ENCODE peak calls at places on chromosomes 3 and 15, in eight cellular contexts. One of them, this sample, is unnamed.

GRCh38 chr15:76866008-76866407 is 39.1 kb downstream of the SCAPER start:
- DNase-seq in neural progenitor cell: no peak
- DNase-seq in psoas muscle: peak; percentile 27
- DNase-seq in SK-N-MC: no peak
- DNase-seq in endodermal cell: no peak
- DNase-seq in tibial artery: no peak
- DNase-seq in HCT116: no peak
- DNase-seq in CD8-positive, alpha-beta T cell: no peak
- DNase-seq in this sample: peak; percentile 2

GRCh38 chr15:96181873-96182301 is 148.6 kb upstream of the NR2F2 start:
- DNase-seq in neural progenitor cell: no peak
- DNase-seq in psoas muscle: peak; percentile 67
- DNase-seq in SK-N-MC: no peak
- DNase-seq in endodermal cell: no peak
- DNase-seq in tibial artery: peak; percentile 66
- DNase-seq in HCT116: no peak
- DNase-seq in CD8-positive, alpha-beta T cell: no peak
- DNase-seq in this sample: peak; percentile 79

GRCh38 chr3:140276698-140277097 is 341.7 kb downstream of the CLSTN2 start:
- DNase-seq in neural progenitor cell: peak; percentile 60
- DNase-seq in psoas muscle: no peak
- DNase-seq in SK-N-MC: no peak
- DNase-seq in endodermal cell: peak; percentile 78
- DNase-seq in tibial artery: no peak
- DNase-seq in HCT116: peak; percentile 12
- DNase-seq in CD8-positive, alpha-beta T cell: no peak
- DNase-seq in this sample: peak; percentile 20

GRCh38 chr3:171346582-171346981 is 113.6 kb downstream of the TNIK start:
- DNase-seq in neural progenitor cell: no peak
- DNase-seq in psoas muscle: no peak
- DNase-seq in SK-N-MC: no peak
- DNase-seq in endodermal cell: no peak
- DNase-seq in tibial artery: no peak
- DNase-seq in HCT116: no peak
- DNase-seq in CD8-positive, alpha-beta T cell: no peak
- DNase-seq in this sample: no peak

GRCh38 chr15:75425966-75426500 is 25.5 kb downstream of the SIN3A start:
- DNase-seq in neural progenitor cell: no peak
- DNase-seq in psoas muscle: no peak
- DNase-seq in SK-N-MC: no peak
- DNase-seq in endodermal cell: no peak
- DNase-seq in tibial artery: no peak
- DNase-seq in HCT116: no peak
- DNase-seq in CD8-positive, alpha-beta T cell: no peak
- DNase-seq in this sample: no peak

GRCh38 chr3:182651461-182651860 is 141.8 kb upstream of the ATP11B start:
- DNase-seq in neural progenitor cell: no peak
- DNase-seq in psoas muscle: no peak
- DNase-seq in SK-N-MC: no peak
- DNase-seq in endodermal cell: no peak
- DNase-seq in tibial artery: no peak
- DNase-seq in HCT116: no peak
- DNase-seq in CD8-positive, alpha-beta T cell: no peak
- DNase-seq in this sample: no peak

GRCh38 chr15:37099321-37100108 is 834 bp downstream of the MEIS2 start:
- DNase-seq in neural progenitor cell: peak; percentile 40
- DNase-seq in psoas muscle: peak; percentile 56
- DNase-seq in SK-N-MC: no peak
- DNase-seq in endodermal cell: no peak
- DNase-seq in tibial artery: no peak
- DNase-seq in HCT116: peak; percentile 16
- DNase-seq in CD8-positive, alpha-beta T cell: no peak
- DNase-seq in this sample: peak; percentile 41

GRCh38 chr3:193040836-193041672 is 123.4 kb upstream of the MB21D2 start:
- DNase-seq in neural progenitor cell: peak; percentile 68
- DNase-seq in psoas muscle: no peak
- DNase-seq in SK-N-MC: no peak
- DNase-seq in endodermal cell: no peak
- DNase-seq in tibial artery: no peak
- DNase-seq in HCT116: peak; percentile 50
- DNase-seq in CD8-positive, alpha-beta T cell: no peak
- DNase-seq in this sample: peak; percentile 56

GRCh38 chr15:67198157-67198754 is 56.2 kb downstream of the AAGAB start:
- DNase-seq in neural progenitor cell: no peak
- DNase-seq in psoas muscle: no peak
- DNase-seq in SK-N-MC: no peak
- DNase-seq in endodermal cell: no peak
- DNase-seq in tibial artery: no peak
- DNase-seq in HCT116: no peak
- DNase-seq in CD8-positive, alpha-beta T cell: no peak
- DNase-seq in this sample: no peak
- H3K27ac ChIP-seq in neural progenitor cell: no peak overlapping the region
- H3K27ac ChIP-seq in psoas muscle: peak overlapping the region; percentile 90
- H3K27ac ChIP-seq in SK-N-MC: no peak overlapping the region
- H3K27ac ChIP-seq in endodermal cell: no peak overlapping the region
- H3K27ac ChIP-seq in tibial artery: no peak overlapping the region
- H3K27ac ChIP-seq in HCT116: no peak overlapping the region
- H3K27ac ChIP-seq in CD8-positive, alpha-beta T cell: no peak overlapping the region
- H3K27ac ChIP-seq in this sample: no peak overlapping the region

GRCh38 chr3:10396083-10396482 is 75.2 kb upstream of the SEC13 start:
- DNase-seq in neural progenitor cell: no peak
- DNase-seq in psoas muscle: no peak
- DNase-seq in SK-N-MC: no peak
- DNase-seq in endodermal cell: no peak
- DNase-seq in tibial artery: no peak
- DNase-seq in HCT116: no peak
- DNase-seq in CD8-positive, alpha-beta T cell: no peak
- DNase-seq in this sample: no peak

GRCh38 chr3:10394491-10395025 is 73.6 kb upstream of the SEC13 start:
- DNase-seq in neural progenitor cell: no peak
- DNase-seq in psoas muscle: no peak
- DNase-seq in SK-N-MC: no peak
- DNase-seq in endodermal cell: no peak
- DNase-seq in tibial artery: no peak
- DNase-seq in HCT116: no peak
- DNase-seq in CD8-positive, alpha-beta T cell: no peak
- DNase-seq in this sample: no peak

GRCh38 chr3:10395196-10395595 is 74.3 kb upstream of the SEC13 start:
- DNase-seq in neural progenitor cell: no peak
- DNase-seq in psoas muscle: no peak
- DNase-seq in SK-N-MC: no peak
- DNase-seq in endodermal cell: no peak
- DNase-seq in tibial artery: no peak
- DNase-seq in HCT116: no peak
- DNase-seq in CD8-positive, alpha-beta T cell: no peak
- DNase-seq in this sample: no peak

GRCh38 chr3:10396931-10397330 is 76.0 kb upstream of the SEC13 start:
- DNase-seq in neural progenitor cell: no peak
- DNase-seq in psoas muscle: no peak
- DNase-seq in SK-N-MC: no peak
- DNase-seq in endodermal cell: no peak
- DNase-seq in tibial artery: no peak
- DNase-seq in HCT116: no peak
- DNase-seq in CD8-positive, alpha-beta T cell: no peak
- DNase-seq in this sample: no peak

DNA sequence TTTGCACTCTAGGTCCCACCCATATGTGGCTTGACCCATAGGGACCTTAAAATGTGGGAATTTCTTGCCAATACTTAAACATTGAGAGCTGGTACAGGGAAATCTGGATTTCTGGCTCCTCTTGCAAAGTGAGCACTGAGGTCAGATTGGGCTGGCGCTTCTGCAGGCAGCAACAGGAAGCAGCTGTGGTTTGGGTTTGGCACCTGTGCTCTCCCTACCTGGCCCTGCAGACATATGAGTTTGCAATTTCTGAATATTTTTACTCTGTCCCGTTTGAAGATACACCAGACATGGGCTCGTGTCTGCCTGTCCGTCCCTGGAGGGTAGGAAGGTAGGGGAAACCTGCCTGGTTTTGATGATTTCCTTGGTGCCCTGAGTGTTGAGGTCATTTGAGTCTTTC is 74.8 kb upstream of the SEC13 start:
- DNase-seq in neural progenitor cell: no peak
- DNase-seq in psoas muscle: no peak
- DNase-seq in SK-N-MC: no peak
- DNase-seq in endodermal cell: no peak
- DNase-seq in tibial artery: no peak
- DNase-seq in HCT116: no peak
- DNase-seq in CD8-positive, alpha-beta T cell: peak; percentile 47
- DNase-seq in this sample: peak; percentile 35
- H3K27ac ChIP-seq in neural progenitor cell: no peak overlapping the region
- H3K27ac ChIP-seq in psoas muscle: no peak overlapping the region
- H3K27ac ChIP-seq in SK-N-MC: no peak overlapping the region
- H3K27ac ChIP-seq in endodermal cell: no peak overlapping the region
- H3K27ac ChIP-seq in tibial artery: no peak overlapping the region
- H3K27ac ChIP-seq in HCT116: no peak overlapping the region
- H3K27ac ChIP-seq in CD8-positive, alpha-beta T cell: no peak overlapping the region
- H3K27ac ChIP-seq in this sample: no peak overlapping the region

DNA sequence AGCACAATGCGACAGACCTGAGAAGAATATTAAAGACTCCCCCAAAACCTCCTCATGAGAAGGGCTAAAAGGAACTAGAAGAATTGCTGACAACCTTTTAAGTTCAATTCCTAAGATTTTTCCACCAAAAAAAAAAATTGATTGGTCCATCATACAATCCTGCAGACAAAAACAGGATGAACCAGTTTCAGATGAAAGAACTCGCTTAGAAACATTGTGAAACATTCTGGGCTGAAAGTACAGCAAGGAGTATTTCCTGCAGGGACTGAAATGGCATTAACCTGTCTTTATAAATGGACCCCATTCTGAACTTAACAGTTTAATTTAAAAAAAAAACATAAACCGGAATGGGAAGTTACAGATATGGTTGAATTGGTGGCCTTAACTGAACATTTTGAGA is 96.0 kb upstream of the FAM174B start:
- DNase-seq in neural progenitor cell: no peak
- DNase-seq in psoas muscle: no peak
- DNase-seq in SK-N-MC: no peak
- DNase-seq in endodermal cell: no peak
- DNase-seq in tibial artery: no peak
- DNase-seq in HCT116: no peak
- DNase-seq in CD8-positive, alpha-beta T cell: no peak
- DNase-seq in this sample: peak; percentile 48
- H3K27ac ChIP-seq in neural progenitor cell: no peak overlapping the region
- H3K27ac ChIP-seq in psoas muscle: no peak overlapping the region
- H3K27ac ChIP-seq in SK-N-MC: no peak overlapping the region
- H3K27ac ChIP-seq in endodermal cell: no peak overlapping the region
- H3K27ac ChIP-seq in tibial artery: no peak overlapping the region
- H3K27ac ChIP-seq in HCT116: no peak overlapping the region
- H3K27ac ChIP-seq in CD8-positive, alpha-beta T cell: no peak overlapping the region
- H3K27ac ChIP-seq in this sample: no peak overlapping the region

GRCh38 chr15:68209735-68210408 is 4.7 kb upstream of the CALML4 start:
- DNase-seq in neural progenitor cell: no peak
- DNase-seq in psoas muscle: no peak
- DNase-seq in SK-N-MC: no peak
- DNase-seq in endodermal cell: peak; percentile 36
- DNase-seq in tibial artery: peak; percentile 17
- DNase-seq in HCT116: no peak
- DNase-seq in CD8-positive, alpha-beta T cell: no peak
- DNase-seq in this sample: no peak
- H3K27ac ChIP-seq in neural progenitor cell: no peak overlapping the region
- H3K27ac ChIP-seq in psoas muscle: no peak overlapping the region
- H3K27ac ChIP-seq in SK-N-MC: no peak overlapping the region
- H3K27ac ChIP-seq in endodermal cell: no peak overlapping the region
- H3K27ac ChIP-seq in tibial artery: no peak overlapping the region
- H3K27ac ChIP-seq in HCT116: no peak overlapping the region
- H3K27ac ChIP-seq in CD8-positive, alpha-beta T cell: no peak overlapping the region
- H3K27ac ChIP-seq in this sample: no peak overlapping the region

GRCh38 chr3:66041116-66041515 is 2.4 kb upstream of the MAGI1 start:
- DNase-seq in neural progenitor cell: no peak
- DNase-seq in psoas muscle: no peak
- DNase-seq in SK-N-MC: no peak
- DNase-seq in endodermal cell: no peak
- DNase-seq in tibial artery: no peak
- DNase-seq in HCT116: no peak
- DNase-seq in CD8-positive, alpha-beta T cell: no peak
- DNase-seq in this sample: no peak
- H3K27ac ChIP-seq in neural progenitor cell: no peak overlapping the region
- H3K27ac ChIP-seq in psoas muscle: no peak overlapping the region
- H3K27ac ChIP-seq in SK-N-MC: no peak overlapping the region
- H3K27ac ChIP-seq in endodermal cell: no peak overlapping the region
- H3K27ac ChIP-seq in tibial artery: no peak overlapping the region
- H3K27ac ChIP-seq in HCT116: no peak overlapping the region
- H3K27ac ChIP-seq in CD8-positive, alpha-beta T cell: no peak overlapping the region
- H3K27ac ChIP-seq in this sample: no peak overlapping the region

GRCh38 chr3:46693897-46694235 is 387 bp upstream of the ALS2CL start:
- DNase-seq in neural progenitor cell: no peak
- DNase-seq in psoas muscle: no peak
- DNase-seq in SK-N-MC: no peak
- DNase-seq in endodermal cell: no peak
- DNase-seq in tibial artery: peak; percentile 33
- DNase-seq in HCT116: no peak
- DNase-seq in CD8-positive, alpha-beta T cell: peak; percentile 16
- DNase-seq in this sample: no peak

GRCh38 chr3:46695962-46696922 is 2.8 kb upstream of the ALS2CL start:
- DNase-seq in neural progenitor cell: no peak
- DNase-seq in psoas muscle: peak; percentile 65
- DNase-seq in SK-N-MC: no peak
- DNase-seq in endodermal cell: no peak
- DNase-seq in tibial artery: peak; percentile 57
- DNase-seq in HCT116: no peak
- DNase-seq in CD8-positive, alpha-beta T cell: no peak
- DNase-seq in this sample: peak; percentile 52

GRCh38 chr3:46695177-46695961 is 1.9 kb upstream of the ALS2CL start:
- DNase-seq in neural progenitor cell: peak; percentile 64
- DNase-seq in psoas muscle: peak; percentile 60
- DNase-seq in SK-N-MC: no peak
- DNase-seq in endodermal cell: peak; percentile 90
- DNase-seq in tibial artery: peak; percentile 80
- DNase-seq in HCT116: no peak
- DNase-seq in CD8-positive, alpha-beta T cell: peak; percentile 17
- DNase-seq in this sample: no peak

GRCh38 chr3:46693038-46693896 is at the start of gene ALS2CL:
- DNase-seq in neural progenitor cell: peak; percentile 69
- DNase-seq in psoas muscle: peak; percentile 65
- DNase-seq in SK-N-MC: no peak
- DNase-seq in endodermal cell: peak; percentile 90
- DNase-seq in tibial artery: peak; percentile 47
- DNase-seq in HCT116: no peak
- DNase-seq in CD8-positive, alpha-beta T cell: peak; percentile 66
- DNase-seq in this sample: peak; percentile 75

DNA sequence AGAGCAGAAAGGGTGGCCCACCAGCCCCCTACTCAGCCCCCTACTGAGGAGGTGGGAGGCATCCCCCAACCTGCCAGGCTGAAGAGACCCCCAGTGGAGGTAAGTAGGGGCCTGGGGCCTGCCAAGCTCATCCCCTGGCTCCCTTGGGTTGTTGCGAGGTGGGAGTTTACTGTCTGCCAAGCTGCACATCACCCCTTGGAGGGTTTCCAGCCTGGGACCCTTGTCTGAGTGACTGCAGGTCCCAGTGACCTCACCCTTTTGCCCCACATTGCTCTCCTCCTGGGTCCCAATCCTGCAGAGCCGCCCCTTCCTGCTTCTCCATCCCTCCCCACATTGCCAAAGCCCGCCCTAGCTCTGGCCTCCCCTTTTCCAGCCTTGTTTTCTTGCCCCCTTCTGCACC is 1.0 kb upstream of the ALS2CL start:
- DNase-seq in neural progenitor cell: no peak
- DNase-seq in psoas muscle: no peak
- DNase-seq in SK-N-MC: no peak
- DNase-seq in endodermal cell: no peak
- DNase-seq in tibial artery: no peak
- DNase-seq in HCT116: no peak
- DNase-seq in CD8-positive, alpha-beta T cell: no peak
- DNase-seq in this sample: no peak
- H3K27ac ChIP-seq in neural progenitor cell: no peak overlapping the region
- H3K27ac ChIP-seq in psoas muscle: peak overlapping the region; percentile 98
- H3K27ac ChIP-seq in SK-N-MC: no peak overlapping the region
- H3K27ac ChIP-seq in endodermal cell: no peak overlapping the region
- H3K27ac ChIP-seq in tibial artery: peak overlapping the region; percentile 97
- H3K27ac ChIP-seq in HCT116: peak overlapping the region; percentile 79
- H3K27ac ChIP-seq in CD8-positive, alpha-beta T cell: no peak overlapping the region
- H3K27ac ChIP-seq in this sample: no peak overlapping the region

This sample was measured in mammary epithelial cell.